ENCODE peak calls at places on chromosomes 3 and 15, in six cellular contexts. C, X, O, R, S and Z are unnamed samples.

GRCh38 chr3:188559069-188559410 is 405.1 kb downstream of the LPP start:
- DNase-seq in O (no peak), R (no peak), S (no peak), X (peak; percentile 20), C (peak; percentile 31), Z (no peak)

GRCh38 chr3:113304102-113304501 is 92.7 kb downstream of the BOC start:
- DNase-seq in S (no peak), R (no peak), X (no peak), O (no peak), C (no peak), Z (no peak)

GRCh38 chr3:88044411-88044810 is 14.4 kb downstream of the CGGBP1 start:
- DNase-seq in X (no peak), S (no peak), O (no peak), C (no peak), R (no peak), Z (no peak)

GRCh38 chr3:17742092-17742836 is at the start of gene TBC1D5:
- DNase-seq in X (peak; percentile 98), C (no peak), R (peak; percentile 87), O (peak; percentile 95), S (peak; percentile 97), Z (peak; percentile 27)

GRCh38 chr3:157104928-157105652 is 54.9 kb downstream of the CCNL1 start:
- DNase-seq in X (no peak), S (peak; percentile 66), O (no peak), R (no peak), C (no peak), Z (no peak)

GRCh38 chr3:171462224-171462623 is 2.0 kb upstream of the TNIK start:
- DNase-seq in R (no peak), O (no peak), S (peak; percentile 46), X (no peak), C (no peak), Z (no peak)

GRCh38 chr15:52020253-52021085 is 1.4 kb downstream of the MAPK6 start:
- DNase-seq in S (no peak), O (no peak), X (peak; percentile 27), C (peak; percentile 45), R (no peak), Z (no peak)

GRCh38 chr3:44893097-44893496 is 18.7 kb downstream of the TGM4 start:
- DNase-seq in O (no peak), S (no peak), X (peak; percentile 69), R (no peak), C (peak; percentile 89), Z (no peak)

GRCh38 chr15:32927124-32927523 is 209.3 kb downstream of the GREM1 start:
- DNase-seq in S (no peak), X (no peak), R (no peak), O (no peak), C (no peak), Z (no peak)

GRCh38 chr15:98654790-98655360 is 6.5 kb downstream of the IGF1R start:
- DNase-seq in X (no peak), C (no peak), O (no peak), S (no peak), R (no peak), Z (no peak)

GRCh38 chr15:40782609-40783227 is 12.9 kb downstream of the C15orf62 start:
- DNase-seq in R (peak; percentile 81), O (no peak), S (peak; percentile 81), X (no peak), C (no peak), Z (no peak)

GRCh38 chr3:170484869-170485268 is 66.2 kb downstream of the CLDN11 start:
- DNase-seq in S (no peak), C (no peak), R (no peak), O (no peak), X (no peak), Z (no peak)

GRCh38 chr3:36058404-36059035 is 321.8 kb upstream of the STAC start:
- DNase-seq in R (no peak), C (no peak), S (no peak), X (no peak), O (no peak), Z (no peak)

GRCh38 chr15:67501177-67501835 is 19.6 kb upstream of the C15orf61 start:
- DNase-seq in C (peak; percentile 51), O (no peak), S (peak; percentile 22), R (peak; percentile 38), X (peak; percentile 56), Z (no peak)

GRCh38 chr3:129690406-129690805 is 83.9 kb upstream of the PLXND1 start:
- DNase-seq in S (peak; percentile 54), R (peak; percentile 51), C (peak; percentile 78), X (peak; percentile 77), O (peak; percentile 33), Z (no peak)

GRCh38 chr3:31661286-31661685 is 128.6 kb downstream of the STT3B start:
- DNase-seq in O (no peak), R (no peak), X (no peak), S (no peak), C (no peak), Z (no peak)

GRCh38 chr15:80550910-80551265 is 144.2 kb upstream of the ABHD17C start:
- DNase-seq in C (peak; percentile 73), S (no peak), X (peak; percentile 64), O (no peak), R (no peak), Z (no peak)

GRCh38 chr15:91891788-91892187 is 38.3 kb downstream of the SLCO3A1 start:
- DNase-seq in X (no peak), R (no peak), S (no peak), O (no peak), C (no peak), Z (no peak)

GRCh38 chr15:34154725-34155204 is 52.9 kb downstream of the PGBD4 start:
- DNase-seq in O (no peak), S (no peak), X (no peak), R (no peak), C (peak; percentile 67), Z (no peak)

GRCh38 chr3:107106316-107106715 is 270.9 kb upstream of the CCDC54 start:
- DNase-seq in S (no peak), R (no peak), X (peak; percentile 54), O (no peak), C (peak; percentile 78), Z (no peak)

GRCh38 chr3:129532261-129532660 is 3.8 kb downstream of the RHO start:
- DNase-seq in X (no peak), C (no peak), S (no peak), O (no peak), R (no peak), Z (no peak)

GRCh38 chr3:128463354-128463753 is 3.3 kb downstream of the DNAJB8 start:
- DNase-seq in X (no peak), O (no peak), R (no peak), S (no peak), C (no peak), Z (no peak)

GRCh38 chr3:64405211-64405818 is 180.0 kb upstream of the PRICKLE2 start:
- DNase-seq in O (no peak), C (peak; percentile 7), S (no peak), X (peak; percentile 64), R (no peak), Z (no peak)

GRCh38 chr3:181913254-181913653 is 201.5 kb downstream of the SOX2 start:
- DNase-seq in R (no peak), O (no peak), S (no peak), X (no peak), C (peak; percentile 68), Z (no peak)

GRCh38 chr3:31275583-31275982 is 257.1 kb upstream of the STT3B start:
- DNase-seq in X (no peak), C (no peak), S (no peak), R (no peak), O (no peak), Z (no peak)

GRCh38 chr3:25594007-25594502 is 70.7 kb downstream of the TOP2B start:
- DNase-seq in X (peak; percentile 87), C (peak; percentile 89), S (no peak), O (no peak), R (peak; percentile 64), Z (no peak)

GRCh38 chr3:25588441-25589103 is 76.1 kb downstream of the TOP2B start:
- DNase-seq in R (no peak), X (no peak), S (no peak), C (no peak), O (no peak), Z (no peak)

GRCh38 chr3:25589783-25590258 is 74.9 kb downstream of the TOP2B start:
- DNase-seq in O (no peak), R (no peak), C (no peak), X (no peak), S (no peak), Z (no peak)

GRCh38 chr3:25589104-25589782 is 75.5 kb downstream of the TOP2B start:
- DNase-seq in S (no peak), X (no peak), O (no peak), R (no peak), C (no peak), Z (no peak)

DNA sequence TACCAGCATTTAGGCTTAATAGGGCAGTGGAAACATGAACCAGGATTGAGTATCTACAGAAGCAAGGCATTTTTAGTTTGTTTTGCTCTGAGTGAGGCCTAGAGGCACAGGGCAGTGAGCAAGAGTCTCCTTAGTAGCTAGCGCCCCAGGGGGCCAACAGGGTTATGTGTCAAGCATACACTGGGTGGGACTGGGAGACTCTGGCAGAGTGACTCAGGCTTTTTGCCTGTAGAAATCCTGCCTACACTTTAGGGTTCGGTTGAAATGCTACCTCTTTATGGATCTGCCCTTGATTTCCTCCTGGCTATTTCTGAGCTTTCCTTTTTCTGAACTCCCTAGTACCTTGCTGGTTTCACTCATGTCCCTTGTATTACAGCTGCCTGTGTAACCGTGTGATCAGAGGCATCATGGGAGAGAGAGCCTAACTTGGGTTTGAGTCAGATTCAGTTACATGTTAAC is 72.2 kb downstream of the TOP2B start:
- DNase-seq in O (peak; percentile 60), S (no peak), X (peak; percentile 77), C (peak; percentile 84), R (no peak), Z (no peak)
- TF ChIP-seq CTCF in O (no peak), S (no peak), X (peak; percentile 43), C (peak; percentile 35), R (peak; percentile 57), Z (no peak)

GRCh38 chr3:111639316-111639715 is 44.2 kb upstream of the ZBED2 start:
- DNase-seq in X (no peak), S (no peak), R (no peak), O (no peak), C (no peak), Z (no peak)
- TF ChIP-seq CTCF in X (no peak), S (no peak), R (no peak), O (no peak), C (no peak), Z (no peak)

GRCh38 chr3:69452295-69452694 is 66.4 kb upstream of the FRMD4B start:
- DNase-seq in S (no peak), O (no peak), R (no peak), C (no peak), X (no peak), Z (no peak)

GRCh38 chr3:69446402-69447072 is 60.6 kb upstream of the FRMD4B start:
- DNase-seq in R (no peak), O (no peak), S (no peak), X (no peak), C (no peak), Z (no peak)

GRCh38 chr3:69454204-69454787 is 68.4 kb upstream of the FRMD4B start:
- DNase-seq in O (no peak), X (no peak), R (no peak), S (no peak), C (no peak), Z (no peak)

GRCh38 chr3:69451594-69451993 is 65.7 kb upstream of the FRMD4B start:
- DNase-seq in X (no peak), O (no peak), S (no peak), C (no peak), R (peak; percentile 78), Z (no peak)
- TF ChIP-seq CTCF in X (peak; percentile 27), O (no peak), S (no peak), C (peak; percentile 22), R (peak; percentile 45), Z (peak; percentile 23)

GRCh38 chr15:60408438-60409105 is 10.8 kb upstream of the ANXA2 start:
- DNase-seq in R (no peak), S (peak; percentile 28), O (no peak), C (peak; percentile 93), X (peak; percentile 86), Z (no peak)
- TF ChIP-seq CTCF in R (no peak), S (no peak), O (no peak), C (no peak), X (no peak), Z (no peak)